ENCODE peak calls at places on chromosomes 12 and 14, in nine cellular contexts. U is activated CD4-positive, alpha-beta T cell treated with anti-CD3 and anti-CD28 coated beads, Interleukin-2, amount 50 U/mL, for 1 hour; O is NCI-H187 treated with DMSO at 0.1 percent for 48 hours; Y is brain microvascular endothelial cell; P is HFFc6; S is Right ventricle myocardium superior; Q is EL; K is stimulated activated CD4-positive, alpha-beta T cell treated with anti-CD3 and anti-CD28 coated beads, Interleukin-12 subunit alpha, Interleukin-12 subunit beta, amount 100 ng/mL, for 24 hours; V is D341Med. Z is an unnamed sample.

GRCh38 chr14:44962573-44963528 is 861 bp downstream of the TOGARAM1 start:
- DNase-seq in K (no peak), V (peak; percentile 21), U (peak; percentile 23), Q (peak; percentile 50), P (peak; percentile 11), Y (peak; percentile 20), O (no peak), S (peak; percentile 68), Z (peak; percentile 63)

GRCh38 chr14:77265561-77266335 is 5.3 kb downstream of the NGB start:
- DNase-seq in K (no peak), Q (no peak), U (no peak), Y (no peak), V (no peak), S (no peak), P (no peak), O (no peak), Z (no peak)

GRCh38 chr12:4152145-4152795 is 121.3 kb upstream of the CCND2 start:
- DNase-seq in S (no peak), K (no peak), Q (no peak), O (no peak), U (no peak), P (no peak), Y (no peak), V (no peak), Z (no peak)

GRCh38 chr12:77723308-77723707 is 107.4 kb upstream of the NAV3 start:
- DNase-seq in U (no peak), S (no peak), K (no peak), V (no peak), Q (no peak), P (no peak), Y (no peak), O (no peak), Z (no peak)

GRCh38 chr12:30286345-30286926 is 409.2 kb downstream of the IPO8 start:
- DNase-seq in K (no peak), P (no peak), V (no peak), Q (peak; percentile 4), S (no peak), U (no peak), Y (peak; percentile 60), O (no peak), Z (no peak)

GRCh38 chr12:71160585-71160984 is 2.8 kb upstream of the TSPAN8 start:
- DNase-seq in Y (no peak), V (no peak), Q (no peak), O (no peak), K (no peak), U (no peak), P (no peak), S (no peak), Z (no peak)

GRCh38 chr12:64007853-64008252 is 163.4 kb downstream of the SRGAP1 start:
- DNase-seq in V (no peak), K (no peak), Y (no peak), U (no peak), O (no peak), S (no peak), Q (peak; percentile 68), P (peak; percentile 31), Z (no peak)

GRCh38 chr12:125549836-125550235 is 484.6 kb downstream of the AACS start:
- DNase-seq in P (no peak), K (no peak), V (no peak), Y (no peak), S (no peak), U (no peak), O (no peak), Q (no peak), Z (no peak)

GRCh38 chr12:122946690-122947271 is 19.5 kb downstream of the ABCB9 start:
- DNase-seq in V (peak; percentile 40), P (peak; percentile 100), K (peak; percentile 82), O (no peak), U (peak; percentile 41), S (peak; percentile 78), Y (peak; percentile 99), Q (peak; percentile 100), Z (peak; percentile 77)

GRCh38 chr14:94548131-94548998 is 12.9 kb upstream of the SERPINA4 start:
- DNase-seq in V (no peak), Q (no peak), K (no peak), S (no peak), P (no peak), O (no peak), Y (no peak), U (no peak), Z (no peak)

GRCh38 chr14:20415723-20416622 is 2.7 kb upstream of the TEP1 start:
- DNase-seq in S (no peak), U (peak; percentile 4), V (peak; percentile 54), Q (peak; percentile 64), K (peak; percentile 6), Y (peak; percentile 48), O (peak; percentile 55), P (peak; percentile 53), Z (no peak)

GRCh38 chr12:32603858-32604257 is 75.2 kb upstream of the DNM1L start:
- DNase-seq in K (peak; percentile 7), P (peak; percentile 4), S (no peak), U (no peak), Y (peak; percentile 47), Q (peak; percentile 17), V (no peak), O (no peak), Z (no peak)

GRCh38 chr12:58026421-58026820 is 85.1 kb downstream of the ATP23 start:
- DNase-seq in O (no peak), S (no peak), Q (no peak), K (no peak), Y (no peak), V (no peak), P (no peak), U (no peak), Z (no peak)

Z was measured in heart left ventricle.